ENCODE peak calls at places on chromosomes 7 and 10, in ten cellular contexts. One of them, this sample, is unnamed.

GRCh38 chr7:130732980-130733865 is 784 bp downstream of the KLF14 start:
- DNase-seq in stimulated activated CD8-positive, alpha-beta memory T cell treated with anti-CD3 and anti-CD28 coated beads, Interleukin-7, amount 100 ng/mL, for 48 hours: no peak
- DNase-seq in NT2/D1: no peak
- DNase-seq in NCI-H2081: peak
- DNase-seq in kidney glomerular epithelial cell: no peak
- DNase-seq in NCI-H460: no peak
- DNase-seq in dermis microvascular lymphatic vessel endothelial cell: no peak
- DNase-seq in BJ: no peak
- DNase-seq in lung: no peak
- DNase-seq in CD8-positive, alpha-beta T cell: no peak
- DNase-seq in this sample: no peak

GRCh38 chr10:98125940-98126631 is 8.4 kb upstream of the R3HCC1L start:
- DNase-seq in stimulated activated CD8-positive, alpha-beta memory T cell treated with anti-CD3 and anti-CD28 coated beads, Interleukin-7, amount 100 ng/mL, for 48 hours: no peak
- DNase-seq in NT2/D1: no peak
- DNase-seq in NCI-H2081: no peak
- DNase-seq in kidney glomerular epithelial cell: no peak
- DNase-seq in NCI-H460: no peak
- DNase-seq in dermis microvascular lymphatic vessel endothelial cell: no peak
- DNase-seq in BJ: no peak
- DNase-seq in lung: no peak
- DNase-seq in CD8-positive, alpha-beta T cell: no peak
- DNase-seq in this sample: no peak

GRCh38 chr10:7944537-7944936 is 110.0 kb upstream of the GATA3 start:
- DNase-seq in stimulated activated CD8-positive, alpha-beta memory T cell treated with anti-CD3 and anti-CD28 coated beads, Interleukin-7, amount 100 ng/mL, for 48 hours: no peak
- DNase-seq in NT2/D1: no peak
- DNase-seq in NCI-H2081: no peak
- DNase-seq in kidney glomerular epithelial cell: no peak
- DNase-seq in NCI-H460: no peak
- DNase-seq in dermis microvascular lymphatic vessel endothelial cell: no peak
- DNase-seq in BJ: no peak
- DNase-seq in lung: no peak
- DNase-seq in CD8-positive, alpha-beta T cell: no peak
- DNase-seq in this sample: no peak

GRCh38 chr10:123043409-123043925 is 34.7 kb downstream of the ACADSB start:
- DNase-seq in stimulated activated CD8-positive, alpha-beta memory T cell treated with anti-CD3 and anti-CD28 coated beads, Interleukin-7, amount 100 ng/mL, for 48 hours: peak
- DNase-seq in NT2/D1: peak
- DNase-seq in NCI-H2081: peak
- DNase-seq in kidney glomerular epithelial cell: peak
- DNase-seq in NCI-H460: peak
- DNase-seq in dermis microvascular lymphatic vessel endothelial cell: peak
- DNase-seq in BJ: peak
- DNase-seq in lung: no peak
- DNase-seq in CD8-positive, alpha-beta T cell: no peak
- DNase-seq in this sample: peak

GRCh38 chr7:44396931-44397525 is 71.6 kb upstream of the CAMK2B start:
- DNase-seq in stimulated activated CD8-positive, alpha-beta memory T cell treated with anti-CD3 and anti-CD28 coated beads, Interleukin-7, amount 100 ng/mL, for 48 hours: no peak
- DNase-seq in NT2/D1: no peak
- DNase-seq in NCI-H2081: no peak
- DNase-seq in kidney glomerular epithelial cell: peak
- DNase-seq in NCI-H460: no peak
- DNase-seq in dermis microvascular lymphatic vessel endothelial cell: peak
- DNase-seq in BJ: no peak
- DNase-seq in lung: no peak
- DNase-seq in CD8-positive, alpha-beta T cell: no peak
- DNase-seq in this sample: no peak

GRCh38 chr7:17855202-17855601 is 85.1 kb downstream of the SNX13 start:
- DNase-seq in stimulated activated CD8-positive, alpha-beta memory T cell treated with anti-CD3 and anti-CD28 coated beads, Interleukin-7, amount 100 ng/mL, for 48 hours: no peak
- DNase-seq in NT2/D1: no peak
- DNase-seq in NCI-H2081: no peak
- DNase-seq in kidney glomerular epithelial cell: no peak
- DNase-seq in NCI-H460: no peak
- DNase-seq in dermis microvascular lymphatic vessel endothelial cell: no peak
- DNase-seq in BJ: no peak
- DNase-seq in lung: no peak
- DNase-seq in CD8-positive, alpha-beta T cell: no peak
- DNase-seq in this sample: no peak

GRCh38 chr10:12384906-12385305 is 35.6 kb downstream of the CAMK1D start:
- DNase-seq in stimulated activated CD8-positive, alpha-beta memory T cell treated with anti-CD3 and anti-CD28 coated beads, Interleukin-7, amount 100 ng/mL, for 48 hours: no peak
- DNase-seq in NT2/D1: no peak
- DNase-seq in NCI-H2081: no peak
- DNase-seq in kidney glomerular epithelial cell: no peak
- DNase-seq in NCI-H460: no peak
- DNase-seq in dermis microvascular lymphatic vessel endothelial cell: no peak
- DNase-seq in BJ: no peak
- DNase-seq in lung: no peak
- DNase-seq in CD8-positive, alpha-beta T cell: no peak
- DNase-seq in this sample: no peak

GRCh38 chr10:82150123-82150900 is 275.3 kb downstream of the NRG3 start:
- DNase-seq in stimulated activated CD8-positive, alpha-beta memory T cell treated with anti-CD3 and anti-CD28 coated beads, Interleukin-7, amount 100 ng/mL, for 48 hours: no peak
- DNase-seq in NT2/D1: peak
- DNase-seq in NCI-H2081: peak
- DNase-seq in kidney glomerular epithelial cell: peak
- DNase-seq in NCI-H460: no peak
- DNase-seq in dermis microvascular lymphatic vessel endothelial cell: peak
- DNase-seq in BJ: no peak
- DNase-seq in lung: peak
- DNase-seq in CD8-positive, alpha-beta T cell: no peak
- DNase-seq in this sample: peak

GRCh38 chr10:50407077-50407801 is 155.9 kb upstream of the ASAH2 start:
- DNase-seq in stimulated activated CD8-positive, alpha-beta memory T cell treated with anti-CD3 and anti-CD28 coated beads, Interleukin-7, amount 100 ng/mL, for 48 hours: no peak
- DNase-seq in NT2/D1: peak
- DNase-seq in NCI-H2081: no peak
- DNase-seq in kidney glomerular epithelial cell: no peak
- DNase-seq in NCI-H460: no peak
- DNase-seq in dermis microvascular lymphatic vessel endothelial cell: no peak
- DNase-seq in BJ: no peak
- DNase-seq in lung: no peak
- DNase-seq in CD8-positive, alpha-beta T cell: no peak
- DNase-seq in this sample: peak

GRCh38 chr10:34866848-34867247 is 51.8 kb upstream of the PARD3 start:
- DNase-seq in stimulated activated CD8-positive, alpha-beta memory T cell treated with anti-CD3 and anti-CD28 coated beads, Interleukin-7, amount 100 ng/mL, for 48 hours: no peak
- DNase-seq in NT2/D1: no peak
- DNase-seq in NCI-H2081: no peak
- DNase-seq in kidney glomerular epithelial cell: no peak
- DNase-seq in NCI-H460: no peak
- DNase-seq in dermis microvascular lymphatic vessel endothelial cell: no peak
- DNase-seq in BJ: no peak
- DNase-seq in lung: no peak
- DNase-seq in CD8-positive, alpha-beta T cell: no peak
- DNase-seq in this sample: peak

GRCh38 chr7:36207451-36208291 is 54.6 kb downstream of the EEPD1 start:
- DNase-seq in stimulated activated CD8-positive, alpha-beta memory T cell treated with anti-CD3 and anti-CD28 coated beads, Interleukin-7, amount 100 ng/mL, for 48 hours: no peak
- DNase-seq in NT2/D1: no peak
- DNase-seq in NCI-H2081: no peak
- DNase-seq in kidney glomerular epithelial cell: peak
- DNase-seq in NCI-H460: no peak
- DNase-seq in dermis microvascular lymphatic vessel endothelial cell: no peak
- DNase-seq in BJ: peak
- DNase-seq in lung: no peak
- DNase-seq in CD8-positive, alpha-beta T cell: no peak
- DNase-seq in this sample: no peak

GRCh38 chr10:43226851-43227845 is 39.7 kb downstream of the RASGEF1A start:
- DNase-seq in stimulated activated CD8-positive, alpha-beta memory T cell treated with anti-CD3 and anti-CD28 coated beads, Interleukin-7, amount 100 ng/mL, for 48 hours: no peak
- DNase-seq in NT2/D1: no peak
- DNase-seq in NCI-H2081: no peak
- DNase-seq in kidney glomerular epithelial cell: no peak
- DNase-seq in NCI-H460: no peak
- DNase-seq in dermis microvascular lymphatic vessel endothelial cell: no peak
- DNase-seq in BJ: no peak
- DNase-seq in lung: no peak
- DNase-seq in CD8-positive, alpha-beta T cell: no peak
- DNase-seq in this sample: no peak

GRCh38 chr10:132462463-132463332 is 65.7 kb downstream of the PWWP2B start:
- DNase-seq in stimulated activated CD8-positive, alpha-beta memory T cell treated with anti-CD3 and anti-CD28 coated beads, Interleukin-7, amount 100 ng/mL, for 48 hours: no peak
- DNase-seq in NT2/D1: no peak
- DNase-seq in NCI-H2081: no peak
- DNase-seq in kidney glomerular epithelial cell: no peak
- DNase-seq in NCI-H460: no peak
- DNase-seq in dermis microvascular lymphatic vessel endothelial cell: no peak
- DNase-seq in BJ: no peak
- DNase-seq in lung: no peak
- DNase-seq in CD8-positive, alpha-beta T cell: no peak
- DNase-seq in this sample: no peak

GRCh38 chr10:124588736-124589451 is 127.3 kb downstream of the LHPP start:
- DNase-seq in stimulated activated CD8-positive, alpha-beta memory T cell treated with anti-CD3 and anti-CD28 coated beads, Interleukin-7, amount 100 ng/mL, for 48 hours: no peak
- DNase-seq in NT2/D1: no peak
- DNase-seq in NCI-H2081: no peak
- DNase-seq in kidney glomerular epithelial cell: peak
- DNase-seq in NCI-H460: no peak
- DNase-seq in dermis microvascular lymphatic vessel endothelial cell: no peak
- DNase-seq in BJ: no peak
- DNase-seq in lung: no peak
- DNase-seq in CD8-positive, alpha-beta T cell: no peak
- DNase-seq in this sample: no peak

GRCh38 chr7:71633571-71634008 is 501.6 kb downstream of the GALNT17 start:
- DNase-seq in stimulated activated CD8-positive, alpha-beta memory T cell treated with anti-CD3 and anti-CD28 coated beads, Interleukin-7, amount 100 ng/mL, for 48 hours: no peak
- DNase-seq in NT2/D1: peak
- DNase-seq in NCI-H2081: no peak
- DNase-seq in kidney glomerular epithelial cell: peak
- DNase-seq in NCI-H460: peak
- DNase-seq in dermis microvascular lymphatic vessel endothelial cell: no peak
- DNase-seq in BJ: no peak
- DNase-seq in lung: no peak
- DNase-seq in CD8-positive, alpha-beta T cell: no peak
- DNase-seq in this sample: peak

GRCh38 chr10:19930936-19931859 is 115.0 kb downstream of the PLXDC2 start:
- DNase-seq in stimulated activated CD8-positive, alpha-beta memory T cell treated with anti-CD3 and anti-CD28 coated beads, Interleukin-7, amount 100 ng/mL, for 48 hours: no peak
- DNase-seq in NT2/D1: no peak
- DNase-seq in NCI-H2081: peak
- DNase-seq in kidney glomerular epithelial cell: peak
- DNase-seq in NCI-H460: no peak
- DNase-seq in dermis microvascular lymphatic vessel endothelial cell: peak
- DNase-seq in BJ: no peak
- DNase-seq in lung: no peak
- DNase-seq in CD8-positive, alpha-beta T cell: no peak
- DNase-seq in this sample: no peak

GRCh38 chr10:74244097-74244685 is 93.2 kb downstream of the ADK start:
- DNase-seq in stimulated activated CD8-positive, alpha-beta memory T cell treated with anti-CD3 and anti-CD28 coated beads, Interleukin-7, amount 100 ng/mL, for 48 hours: no peak
- DNase-seq in NT2/D1: peak
- DNase-seq in NCI-H2081: peak
- DNase-seq in kidney glomerular epithelial cell: peak
- DNase-seq in NCI-H460: peak
- DNase-seq in dermis microvascular lymphatic vessel endothelial cell: peak
- DNase-seq in BJ: no peak
- DNase-seq in lung: no peak
- DNase-seq in CD8-positive, alpha-beta T cell: no peak
- DNase-seq in this sample: no peak

GRCh38 chr10:51667992-51668689 is 31.3 kb downstream of the CSTF2T start:
- DNase-seq in stimulated activated CD8-positive, alpha-beta memory T cell treated with anti-CD3 and anti-CD28 coated beads, Interleukin-7, amount 100 ng/mL, for 48 hours: no peak
- DNase-seq in NT2/D1: no peak
- DNase-seq in NCI-H2081: no peak
- DNase-seq in kidney glomerular epithelial cell: peak
- DNase-seq in NCI-H460: no peak
- DNase-seq in dermis microvascular lymphatic vessel endothelial cell: no peak
- DNase-seq in BJ: no peak
- DNase-seq in lung: no peak
- DNase-seq in CD8-positive, alpha-beta T cell: no peak
- DNase-seq in this sample: no peak

GRCh38 chr10:18473424-18474110 is 177.8 kb downstream of the NSUN6 start:
- DNase-seq in stimulated activated CD8-positive, alpha-beta memory T cell treated with anti-CD3 and anti-CD28 coated beads, Interleukin-7, amount 100 ng/mL, for 48 hours: no peak
- DNase-seq in NT2/D1: no peak
- DNase-seq in NCI-H2081: no peak
- DNase-seq in kidney glomerular epithelial cell: no peak
- DNase-seq in NCI-H460: no peak
- DNase-seq in dermis microvascular lymphatic vessel endothelial cell: no peak
- DNase-seq in BJ: no peak
- DNase-seq in lung: no peak
- DNase-seq in CD8-positive, alpha-beta T cell: no peak
- DNase-seq in this sample: no peak

GRCh38 chr7:40986351-40986873 is 716.5 kb downstream of the INHBA start:
- DNase-seq in stimulated activated CD8-positive, alpha-beta memory T cell treated with anti-CD3 and anti-CD28 coated beads, Interleukin-7, amount 100 ng/mL, for 48 hours: no peak
- DNase-seq in NT2/D1: no peak
- DNase-seq in NCI-H2081: no peak
- DNase-seq in kidney glomerular epithelial cell: peak
- DNase-seq in NCI-H460: peak
- DNase-seq in dermis microvascular lymphatic vessel endothelial cell: no peak
- DNase-seq in BJ: peak
- DNase-seq in lung: no peak
- DNase-seq in CD8-positive, alpha-beta T cell: no peak
- DNase-seq in this sample: no peak

GRCh38 chr10:10872035-10872673 is 145.5 kb upstream of the CELF2 start:
- DNase-seq in stimulated activated CD8-positive, alpha-beta memory T cell treated with anti-CD3 and anti-CD28 coated beads, Interleukin-7, amount 100 ng/mL, for 48 hours: no peak
- DNase-seq in NT2/D1: no peak
- DNase-seq in NCI-H2081: no peak
- DNase-seq in kidney glomerular epithelial cell: peak
- DNase-seq in NCI-H460: no peak
- DNase-seq in dermis microvascular lymphatic vessel endothelial cell: peak
- DNase-seq in BJ: peak
- DNase-seq in lung: no peak
- DNase-seq in CD8-positive, alpha-beta T cell: no peak
- DNase-seq in this sample: peak

GRCh38 chr7:126727930-126728331 is 524.8 kb downstream of the GRM8 start:
- DNase-seq in stimulated activated CD8-positive, alpha-beta memory T cell treated with anti-CD3 and anti-CD28 coated beads, Interleukin-7, amount 100 ng/mL, for 48 hours: no peak
- DNase-seq in NT2/D1: no peak
- DNase-seq in NCI-H2081: no peak
- DNase-seq in kidney glomerular epithelial cell: peak
- DNase-seq in NCI-H460: peak
- DNase-seq in dermis microvascular lymphatic vessel endothelial cell: no peak
- DNase-seq in BJ: no peak
- DNase-seq in lung: no peak
- DNase-seq in CD8-positive, alpha-beta T cell: no peak
- DNase-seq in this sample: no peak

GRCh38 chr10:46524471-46525176 is 31.8 kb downstream of the GPRIN2 start:
- DNase-seq in stimulated activated CD8-positive, alpha-beta memory T cell treated with anti-CD3 and anti-CD28 coated beads, Interleukin-7, amount 100 ng/mL, for 48 hours: no peak
- DNase-seq in NT2/D1: no peak
- DNase-seq in NCI-H2081: no peak
- DNase-seq in kidney glomerular epithelial cell: peak
- DNase-seq in NCI-H460: no peak
- DNase-seq in dermis microvascular lymphatic vessel endothelial cell: no peak
- DNase-seq in BJ: peak
- DNase-seq in lung: no peak
- DNase-seq in CD8-positive, alpha-beta T cell: no peak
- DNase-seq in this sample: no peak

GRCh38 chr10:73998623-73999622 is 1.0 kb downstream of the VCL start:
- DNase-seq in stimulated activated CD8-positive, alpha-beta memory T cell treated with anti-CD3 and anti-CD28 coated beads, Interleukin-7, amount 100 ng/mL, for 48 hours: no peak
- DNase-seq in NT2/D1: peak
- DNase-seq in NCI-H2081: peak
- DNase-seq in kidney glomerular epithelial cell: peak
- DNase-seq in NCI-H460: peak
- DNase-seq in dermis microvascular lymphatic vessel endothelial cell: no peak
- DNase-seq in BJ: peak
- DNase-seq in lung: peak
- DNase-seq in CD8-positive, alpha-beta T cell: no peak
- DNase-seq in this sample: peak

GRCh38 chr10:96417432-96417831 is 58.6 kb upstream of the OPALIN start:
- DNase-seq in stimulated activated CD8-positive, alpha-beta memory T cell treated with anti-CD3 and anti-CD28 coated beads, Interleukin-7, amount 100 ng/mL, for 48 hours: no peak
- DNase-seq in NT2/D1: no peak
- DNase-seq in NCI-H2081: no peak
- DNase-seq in kidney glomerular epithelial cell: peak
- DNase-seq in NCI-H460: no peak
- DNase-seq in dermis microvascular lymphatic vessel endothelial cell: no peak
- DNase-seq in BJ: no peak
- DNase-seq in lung: peak
- DNase-seq in CD8-positive, alpha-beta T cell: no peak
- DNase-seq in this sample: peak

GRCh38 chr10:20058135-20058534 is 241.9 kb downstream of the PLXDC2 start:
- DNase-seq in stimulated activated CD8-positive, alpha-beta memory T cell treated with anti-CD3 and anti-CD28 coated beads, Interleukin-7, amount 100 ng/mL, for 48 hours: no peak
- DNase-seq in NT2/D1: no peak
- DNase-seq in NCI-H2081: no peak
- DNase-seq in kidney glomerular epithelial cell: no peak
- DNase-seq in NCI-H460: no peak
- DNase-seq in dermis microvascular lymphatic vessel endothelial cell: no peak
- DNase-seq in BJ: no peak
- DNase-seq in lung: no peak
- DNase-seq in CD8-positive, alpha-beta T cell: no peak
- DNase-seq in this sample: no peak

GRCh38 chr7:137836113-137836509 is 10.7 kb downstream of the DGKI start:
- DNase-seq in stimulated activated CD8-positive, alpha-beta memory T cell treated with anti-CD3 and anti-CD28 coated beads, Interleukin-7, amount 100 ng/mL, for 48 hours: no peak
- DNase-seq in NT2/D1: no peak
- DNase-seq in NCI-H2081: no peak
- DNase-seq in kidney glomerular epithelial cell: no peak
- DNase-seq in NCI-H460: no peak
- DNase-seq in dermis microvascular lymphatic vessel endothelial cell: no peak
- DNase-seq in BJ: no peak
- DNase-seq in lung: no peak
- DNase-seq in CD8-positive, alpha-beta T cell: no peak
- DNase-seq in this sample: no peak

GRCh38 chr7:14507617-14508016 is 394.9 kb downstream of the DGKB start:
- DNase-seq in stimulated activated CD8-positive, alpha-beta memory T cell treated with anti-CD3 and anti-CD28 coated beads, Interleukin-7, amount 100 ng/mL, for 48 hours: no peak
- DNase-seq in NT2/D1: no peak
- DNase-seq in NCI-H2081: peak
- DNase-seq in kidney glomerular epithelial cell: no peak
- DNase-seq in NCI-H460: no peak
- DNase-seq in dermis microvascular lymphatic vessel endothelial cell: no peak
- DNase-seq in BJ: no peak
- DNase-seq in lung: no peak
- DNase-seq in CD8-positive, alpha-beta T cell: no peak
- DNase-seq in this sample: no peak